ENCODE peak calls at places on chromosomes 13 and 19, in ten cellular contexts. V, L, S, H, X, Q, A, U, Y and C are unnamed samples.

GRCh38 chr13:21579754-21580316 is 24.1 kb downstream of the MICU2 start:
- DNase-seq in V (no peak), L (no peak), S (no peak), H (no peak), X (no peak), Q (no peak), A (no peak), U (no peak), Y (no peak), C (no peak)

GRCh38 chr13:93338906-93339305 is 112.3 kb downstream of the GPC6 start:
- DNase-seq in V (no peak), L (no peak), S (no peak), H (no peak), X (peak), Q (no peak), A (no peak), U (no peak), Y (no peak), C (no peak)

GRCh38 chr13:30421093-30422055 is 919 bp upstream of the UBE2L5 start:
- DNase-seq in V (no peak), L (peak), S (peak), H (peak), X (peak), Q (peak), A (peak), U (peak), Y (peak), C (peak)

GRCh38 chr19:39907213-39907612 is 27.2 kb downstream of the FCGBP start:
- DNase-seq in V (no peak), L (no peak), S (no peak), H (no peak), X (no peak), Q (no peak), A (no peak), U (no peak), Y (no peak), C (no peak)

GRCh38 chr19:45265375-45265774 is 14.3 kb downstream of the MARK4 start:
- DNase-seq in V (no peak), L (no peak), S (no peak), H (no peak), X (no peak), Q (no peak), A (no peak), U (no peak), Y (no peak), C (no peak)

GRCh38 chr13:33487575-33488243 is 202.2 kb upstream of the STARD13 start:
- DNase-seq in V (no peak), L (no peak), S (no peak), H (no peak), X (peak), Q (no peak), A (no peak), U (no peak), Y (no peak), C (peak)

GRCh38 chr13:108777421-108778420 is 148.3 kb downstream of the MYO16 start:
- DNase-seq in V (no peak), L (no peak), S (no peak), H (no peak), X (peak), Q (no peak), A (no peak), U (no peak), Y (no peak), C (no peak)

GRCh38 chr13:51148952-51149573 is 38.0 kb upstream of the C13orf42 start:
- DNase-seq in V (no peak), L (no peak), S (peak), H (peak), X (peak), Q (no peak), A (peak), U (peak), Y (no peak), C (peak)

GRCh38 chr13:55893541-55893940 is 1247.2 kb upstream of the PRR20A start:
- DNase-seq in V (no peak), L (no peak), S (no peak), H (no peak), X (no peak), Q (no peak), A (no peak), U (no peak), Y (no peak), C (no peak)

GRCh38 chr13:41548031-41548430 is 90.7 kb downstream of the RGCC start:
- DNase-seq in V (no peak), L (no peak), S (no peak), H (no peak), X (no peak), Q (no peak), A (no peak), U (no peak), Y (no peak), C (no peak)

GRCh38 chr13:99766641-99767045 is 204.9 kb downstream of the ZIC5 start:
- DNase-seq in V (no peak), L (no peak), S (no peak), H (no peak), X (no peak), Q (no peak), A (no peak), U (no peak), Y (no peak), C (no peak)

GRCh38 chr13:31101511-31102170 is 60.1 kb downstream of the HSPH1 start:
- DNase-seq in V (no peak), L (no peak), S (no peak), H (no peak), X (no peak), Q (no peak), A (no peak), U (no peak), Y (no peak), C (no peak)

GRCh38 chr13:110830800-110831371 is 84.0 kb downstream of the ANKRD10 start:
- DNase-seq in V (no peak), L (no peak), S (no peak), H (no peak), X (no peak), Q (no peak), A (no peak), U (no peak), Y (no peak), C (no peak)

GRCh38 chr19:4098493-4098892 is 25.4 kb downstream of the MAP2K2 start:
- DNase-seq in V (no peak), L (peak), S (no peak), H (no peak), X (no peak), Q (no peak), A (no peak), U (peak), Y (no peak), C (no peak)

GRCh38 chr13:75430618-75431209 is 51.3 kb downstream of the TBC1D4 start:
- DNase-seq in V (no peak), L (no peak), S (no peak), H (no peak), X (no peak), Q (no peak), A (no peak), U (no peak), Y (no peak), C (no peak)

GRCh38 chr19:49391581-49392399 is 3.7 kb downstream of the KASH5 start:
- DNase-seq in V (peak), L (peak), S (peak), H (peak), X (peak), Q (peak), A (peak), U (peak), Y (peak), C (peak)

GRCh38 chr19:13846533-13847032 is 30.4 kb upstream of the NANOS3 start:
- DNase-seq in V (peak), L (peak), S (peak), H (peak), X (peak), Q (no peak), A (peak), U (no peak), Y (peak), C (peak)

GRCh38 chr19:18995804-18996241 is 37.5 kb downstream of the SUGP2 start:
- DNase-seq in V (no peak), L (peak), S (peak), H (peak), X (peak), Q (peak), A (peak), U (peak), Y (peak), C (peak)

GRCh38 chr13:101416181-101417042 is at the start of gene NALCN:
- DNase-seq in V (no peak), L (peak), S (no peak), H (peak), X (no peak), Q (no peak), A (no peak), U (peak), Y (no peak), C (peak)

GRCh38 chr13:80224468-80224867 is 116.5 kb downstream of the SPRY2 start:
- DNase-seq in V (no peak), L (no peak), S (no peak), H (no peak), X (peak), Q (peak), A (peak), U (no peak), Y (no peak), C (no peak)